ENCODE peak calls at places on chromosomes 3 and 15, in seven cellular contexts. Y is mesothelial cell of epicardium; Q is endothelial cell; Z is GM23338; V is HTR-8/SVneo; U is CD8-positive, alpha-beta memory T cell; A is retinal pigment epithelial cell. D is an unnamed sample.

GRCh38 chr3:9909221-9910013 is 6.8 kb downstream of the IL17RE start:
- DNase-seq in Q (no peak), Y (no peak), A (no peak), Z (no peak), U (no peak), V (no peak), D (no peak)

GRCh38 chr3:114558271-114558670 is 264.4 kb downstream of the TIGIT start:
- DNase-seq in A (no peak), Z (no peak), Q (no peak), Y (no peak), U (no peak), V (no peak), D (no peak)

GRCh38 chr3:133540896-133541674 is 32.4 kb upstream of the CDV3 start:
- DNase-seq in V (no peak), A (no peak), Y (no peak), Q (no peak), Z (no peak), U (no peak), D (peak; percentile 33)

GRCh38 chr3:46209053-46209452 is 940 bp upstream of the CCR1 start:
- DNase-seq in Q (no peak), Z (no peak), V (no peak), Y (no peak), U (no peak), A (no peak), D (no peak)

GRCh38 chr3:194928183-194928736 is 242.6 kb downstream of the FAM43A start:
- DNase-seq in Z (no peak), A (no peak), Q (no peak), Y (no peak), V (peak; percentile 37), U (no peak), D (no peak)

GRCh38 chr3:182349051-182349450 is 444.3 kb upstream of the ATP11B start:
- DNase-seq in Q (no peak), U (no peak), Y (no peak), Z (no peak), V (no peak), A (peak; percentile 62), D (no peak)

GRCh38 chr3:120341658-120342346 is 7.4 kb downstream of the LRRC58 start:
- DNase-seq in V (no peak), Y (no peak), A (no peak), Q (no peak), U (no peak), Z (peak; percentile 47), D (no peak)

GRCh38 chr3:13277130-13277783 is 142.9 kb downstream of the NUP210 start:
- DNase-seq in A (no peak), Q (no peak), Z (no peak), U (no peak), Y (no peak), V (no peak), D (no peak)

GRCh38 chr3:129378949-129379348 is 49.5 kb downstream of the EFCAB12 start:
- DNase-seq in Q (no peak), Y (no peak), V (no peak), Z (no peak), A (no peak), U (no peak), D (no peak)

GRCh38 chr3:149954812-149955211 is 15.9 kb downstream of the PFN2 start:
- DNase-seq in V (no peak), Z (no peak), Q (no peak), Y (no peak), A (no peak), U (no peak), D (no peak)

GRCh38 chr3:47002490-47003410 is 23.3 kb downstream of the NBEAL2 start:
- DNase-seq in U (no peak), Z (peak; percentile 84), Q (no peak), Y (no peak), A (no peak), V (no peak), D (no peak)

GRCh38 chr15:75049392-75049791 is 26.0 kb downstream of the PPCDC start:
- DNase-seq in V (no peak), Q (no peak), A (peak; percentile 44), Y (no peak), U (no peak), Z (no peak), D (no peak)

GRCh38 chr3:145780301-145780700 is 380.7 kb downstream of the PLOD2 start:
- DNase-seq in A (no peak), Y (no peak), Z (no peak), V (no peak), Q (no peak), U (no peak), D (no peak)

GRCh38 chr3:18097989-18098388 is 327.1 kb downstream of the SATB1 start:
- DNase-seq in V (no peak), Q (no peak), Z (no peak), U (no peak), A (no peak), Y (no peak), D (no peak)

GRCh38 chr3:22236490-22237271 is 485.7 kb upstream of the ZNF385D start:
- DNase-seq in A (no peak), V (no peak), Y (no peak), U (no peak), Z (no peak), Q (no peak), D (no peak)

GRCh38 chr3:127735767-127736693 is 63.3 kb downstream of the ABTB1 start:
- DNase-seq in Z (no peak), V (no peak), Y (no peak), A (peak; percentile 43), Q (no peak), U (no peak), D (no peak)

GRCh38 chr3:107432646-107433045 is 55.4 kb downstream of the CCDC54 start:
- DNase-seq in V (no peak), Y (no peak), A (no peak), Z (no peak), Q (no peak), U (no peak), D (no peak)

GRCh38 chr3:4986175-4986610 is 7.0 kb downstream of the BHLHE40 start:
- DNase-seq in Q (no peak), Y (no peak), A (peak; percentile 77), V (no peak), Z (no peak), U (no peak), D (no peak)

GRCh38 chr3:125207949-125208568 is 4.5 kb downstream of the SLC12A8 start:
- DNase-seq in Z (no peak), Y (no peak), V (no peak), Q (no peak), U (no peak), A (no peak), D (no peak)

GRCh38 chr3:72960812-72961518 is 35.6 kb upstream of the PPP4R2 start:
- DNase-seq in Q (no peak), V (no peak), Y (no peak), A (peak; percentile 75), U (no peak), Z (no peak), D (no peak)

GRCh38 chr15:82139823-82140268 is 94.0 kb upstream of the MEX3B start:
- DNase-seq in Y (no peak), U (no peak), Q (no peak), V (no peak), Z (peak; percentile 85), A (no peak), D (no peak)

GRCh38 chr3:13537926-13538325 is 11.0 kb upstream of the FBLN2 start:
- DNase-seq in Y (no peak), Z (no peak), Q (no peak), A (peak; percentile 93), U (no peak), V (peak; percentile 69), D (no peak)

GRCh38 chr15:69664572-69665326 is 212.1 kb downstream of the RPLP1 start:
- DNase-seq in Y (no peak), Q (no peak), V (no peak), U (no peak), Z (no peak), A (peak; percentile 33), D (no peak)

GRCh38 chr3:133292251-133292650 is 107.6 kb upstream of the BFSP2 start:
- DNase-seq in V (no peak), Z (no peak), Y (no peak), U (no peak), A (no peak), Q (no peak), D (no peak)

GRCh38 chr3:129534428-129535027 is 6.1 kb downstream of the RHO start:
- DNase-seq in Y (no peak), V (no peak), A (no peak), U (no peak), Q (no peak), Z (peak; percentile 36), D (peak; percentile 58)

GRCh38 chr3:171972965-171973364 is 66.4 kb upstream of the FNDC3B start:
- DNase-seq in A (no peak), Y (no peak), V (no peak), Z (no peak), U (no peak), Q (no peak), D (no peak)

GRCh38 chr3:132006605-132007204 is 28.1 kb downstream of the CPNE4 start:
- DNase-seq in Y (peak; percentile 37), U (no peak), V (no peak), A (no peak), Q (peak; percentile 62), Z (peak; percentile 68), D (no peak)

GRCh38 chr15:73560501-73561117 is 72.6 kb downstream of the NPTN start:
- DNase-seq in U (no peak), A (peak; percentile 46), Q (no peak), V (peak; percentile 15), Z (peak; percentile 77), Y (no peak), D (no peak)

GRCh38 chr15:26691249-26691648 is 81.6 kb downstream of the GABRB3 start:
- DNase-seq in Z (peak; percentile 87), Y (no peak), V (no peak), U (no peak), Q (no peak), A (no peak), D (no peak)

GRCh38 chr3:4350789-4351163 is 47.6 kb downstream of the SETMAR start:
- DNase-seq in U (peak; percentile 42), Q (peak; percentile 19), V (peak; percentile 57), A (no peak), Z (peak; percentile 67), Y (no peak), D (peak; percentile 64)

GRCh38 chr3:123559040-123559861 is 25.6 kb downstream of the HACD2 start:
- DNase-seq in Q (peak; percentile 13), A (peak; percentile 9), U (no peak), Z (peak; percentile 87), Y (no peak), V (peak; percentile 39), D (peak; percentile 30)

GRCh38 chr15:92670625-92671024 is 15.1 kb upstream of the FAM174B start:
- DNase-seq in Q (no peak), U (no peak), Z (no peak), Y (no peak), A (no peak), V (no peak), D (no peak)

GRCh38 chr15:65335278-65336055 is 31.0 kb downstream of the RNU5B-1 start:
- DNase-seq in Q (no peak), V (no peak), A (no peak), Z (no peak), Y (no peak), U (no peak), D (no peak)

GRCh38 chr15:36066757-36067156 is 512.7 kb upstream of the CDIN1 start:
- DNase-seq in Y (no peak), Q (no peak), V (no peak), Z (no peak), U (no peak), A (no peak), D (no peak)

GRCh38 chr15:65211157-65211982 is at the start of gene CILP:
- DNase-seq in A (no peak), V (no peak), Q (no peak), Y (no peak), Z (no peak), U (no peak), D (no peak)

GRCh38 chr3:98577178-98577895 is 16.1 kb downstream of the CPOX start:
- DNase-seq in U (no peak), Y (no peak), Q (no peak), Z (no peak), V (no peak), A (no peak), D (no peak)

GRCh38 chr3:96959902-96960596 is 145.7 kb downstream of the EPHA6 start:
- DNase-seq in V (no peak), Q (no peak), Z (no peak), A (no peak), U (no peak), Y (no peak), D (no peak)

GRCh38 chr15:41891946-41892345 is 1.9 kb downstream of the SPTBN5 start:
- DNase-seq in Q (no peak), V (no peak), Z (no peak), Y (no peak), U (no peak), A (no peak), D (no peak)

D was measured in HuH-7.5.